ENCODE peak calls at places on chromosomes 6 and 20, in five cellular contexts. Y, N, P, A and J are unnamed samples.
A peak's percentile ranks its signal among the peaks of the same experiment; 100 is the strongest.

GRCh38 chr6:139407718-139408222 is 33.3 kb upstream of the CITED2 start:
- DNase-seq in Y (no peak), P (no peak), N (no peak), A (no peak), J (no peak)

GRCh38 chr20:17620371-17621228 is 50.7 kb downstream of the DSTN start:
- DNase-seq in N (peak; percentile 72), P (no peak), A (no peak), Y (no peak), J (no peak)

GRCh38 chr6:42978487-42978792 is 541 bp downstream of the PEX6 start:
- DNase-seq in A (peak; percentile 23), Y (no peak), P (no peak), N (no peak), J (peak; percentile 20)

GRCh38 chr6:140554421-140554820 is 1180.0 kb upstream of the CITED2 start:
- DNase-seq in Y (no peak), A (no peak), N (no peak), P (no peak), J (no peak)

GRCh38 chr6:36464233-36464632 is 21.4 kb downstream of the KCTD20 start:
- DNase-seq in Y (no peak), N (no peak), A (no peak), P (no peak), J (no peak)

GRCh38 chr6:161214722-161215121 is 59.1 kb downstream of the AGPAT4 start:
- DNase-seq in N (no peak), P (no peak), Y (no peak), A (no peak), J (no peak)

GRCh38 chr6:126909493-126909892 is 209.0 kb upstream of the RSPO3 start:
- DNase-seq in A (no peak), N (no peak), P (no peak), Y (no peak), J (no peak)

GRCh38 chr20:17674722-17675518 is 7.1 kb downstream of the RRBP1 start:
- DNase-seq in A (no peak), Y (no peak), P (no peak), N (no peak), J (no peak)

GRCh38 chr6:30037182-30037788 is 23.8 kb upstream of the POLR1H start:
- DNase-seq in P (no peak), Y (no peak), N (no peak), A (no peak), J (no peak)

GRCh38 chr6:9623228-9623832 is 791.5 kb downstream of the TFAP2A start:
- DNase-seq in N (no peak), Y (no peak), P (no peak), A (no peak), J (no peak)

GRCh38 chr6:111468329-111469012 is 14.5 kb downstream of the REV3L start:
- DNase-seq in Y (no peak), A (no peak), P (no peak), N (no peak), J (no peak)

GRCh38 chr6:36126553-36127458 is 3.5 kb upstream of the MAPK13 start:
- DNase-seq in N (no peak), P (no peak), A (no peak), Y (no peak), J (no peak)

GRCh38 chr6:72140795-72141194 is 254.4 kb downstream of the RIMS1 start:
- DNase-seq in P (peak; percentile 32), A (no peak), Y (no peak), N (no peak), J (no peak)

GRCh38 chr6:51394061-51394460 is 575.4 kb downstream of the TFAP2B start:
- DNase-seq in P (no peak), A (no peak), N (no peak), Y (no peak), J (no peak)

GRCh38 chr6:157158897-157159296 is 164.4 kb downstream of the TMEM242 start:
- DNase-seq in Y (no peak), N (no peak), P (no peak), A (no peak), J (no peak)

GRCh38 chr20:63962426-63963347 is 6.5 kb upstream of the UCKL1 start:
- DNase-seq in P (no peak), Y (no peak), A (no peak), N (no peak), J (no peak)

GRCh38 chr6:151847064-151847463 is 39.6 kb downstream of the ESR1 start:
- DNase-seq in N (no peak), P (peak; percentile 32), Y (no peak), A (no peak), J (peak; percentile 46)

GRCh38 chr6:168953461-168953860 is 300.2 kb downstream of the THBS2 start:
- DNase-seq in N (no peak), Y (no peak), P (no peak), A (no peak), J (no peak)

GRCh38 chr6:134351615-134352474 is 33.9 kb upstream of the SGK1 start:
- DNase-seq in Y (no peak), P (no peak), A (peak; percentile 10), N (no peak), J (peak; percentile 92)

GRCh38 chr6:83192456-83192855 is 609 bp downstream of the PGM3 start:
- DNase-seq in P (no peak), A (no peak), Y (no peak), N (no peak), J (no peak)

GRCh38 chr6:125871365-125871764 is 80.6 kb downstream of the NCOA7 start:
- DNase-seq in Y (no peak), A (no peak), P (no peak), N (no peak), J (no peak)

GRCh38 chr20:51586005-51586440 is 43.5 kb upstream of the NFATC2 start:
- DNase-seq in A (no peak), Y (no peak), P (no peak), N (no peak), J (no peak)

GRCh38 chr6:140731741-140732140 is 1357.3 kb upstream of the CITED2 start:
- DNase-seq in Y (no peak), N (no peak), P (no peak), A (no peak), J (no peak)